ENCODE peak calls at places on chromosomes 4 and X, in eight cellular contexts. One of them, this sample, is unnamed.

GRCh38 chrX:43718081-43718480 is 62.0 kb downstream of the MAOA start:
- DNase-seq in A549: no peak
- DNase-seq in GM23338: no peak
- DNase-seq in CD4-positive, alpha-beta memory T cell: no peak
- DNase-seq in AG04449: no peak
- DNase-seq in fibroblast of the aortic adventitia: no peak
- DNase-seq in fibroblast of pulmonary artery: no peak
- DNase-seq in lower leg skin: no peak
- DNase-seq in this sample: no peak

GRCh38 chrX:136251042-136251991 is at the start of gene MAP7D3:
- DNase-seq in A549: peak; percentile 69
- DNase-seq in GM23338: peak; percentile 78
- DNase-seq in CD4-positive, alpha-beta memory T cell: peak; percentile 73
- DNase-seq in AG04449: no peak
- DNase-seq in fibroblast of the aortic adventitia: no peak
- DNase-seq in fibroblast of pulmonary artery: peak; percentile 46
- DNase-seq in lower leg skin: no peak
- DNase-seq in this sample: peak; percentile 89

GRCh38 chrX:120310861-120311631 is at the start of gene TMEM255A:
- DNase-seq in A549: peak; percentile 15
- DNase-seq in GM23338: peak; percentile 55
- DNase-seq in CD4-positive, alpha-beta memory T cell: no peak
- DNase-seq in AG04449: no peak
- DNase-seq in fibroblast of the aortic adventitia: no peak
- DNase-seq in fibroblast of pulmonary artery: no peak
- DNase-seq in lower leg skin: no peak
- DNase-seq in this sample: peak; percentile 66

GRCh38 chr4:188015025-188015778 is 19.6 kb downstream of the ZFP42 start:
- DNase-seq in A549: peak; percentile 47
- DNase-seq in GM23338: peak; percentile 75
- DNase-seq in CD4-positive, alpha-beta memory T cell: no peak
- DNase-seq in AG04449: no peak
- DNase-seq in fibroblast of the aortic adventitia: no peak
- DNase-seq in fibroblast of pulmonary artery: no peak
- DNase-seq in lower leg skin: no peak
- DNase-seq in this sample: peak; percentile 51

GRCh38 chr4:169164669-169165415 is 105.9 kb downstream of the SH3RF1 start:
- DNase-seq in A549: no peak
- DNase-seq in GM23338: no peak
- DNase-seq in CD4-positive, alpha-beta memory T cell: no peak
- DNase-seq in AG04449: peak; percentile 60
- DNase-seq in fibroblast of the aortic adventitia: peak; percentile 37
- DNase-seq in fibroblast of pulmonary artery: peak; percentile 27
- DNase-seq in lower leg skin: no peak
- DNase-seq in this sample: no peak

GRCh38 chr4:53313510-53313909 is 52.4 kb downstream of the SCFD2 start:
- DNase-seq in A549: peak; percentile 46
- DNase-seq in GM23338: peak; percentile 74
- DNase-seq in CD4-positive, alpha-beta memory T cell: no peak
- DNase-seq in AG04449: no peak
- DNase-seq in fibroblast of the aortic adventitia: peak; percentile 27
- DNase-seq in fibroblast of pulmonary artery: peak; percentile 65
- DNase-seq in lower leg skin: no peak
- DNase-seq in this sample: peak; percentile 57

GRCh38 chr4:102627831-102628523 is 126.8 kb downstream of the NFKB1 start:
- DNase-seq in A549: peak; percentile 62
- DNase-seq in GM23338: no peak
- DNase-seq in CD4-positive, alpha-beta memory T cell: no peak
- DNase-seq in AG04449: no peak
- DNase-seq in fibroblast of the aortic adventitia: peak; percentile 77
- DNase-seq in fibroblast of pulmonary artery: peak; percentile 34
- DNase-seq in lower leg skin: no peak
- DNase-seq in this sample: no peak

GRCh38 chrX:71540801-71541545 is 8.1 kb downstream of the OGT start:
- DNase-seq in A549: no peak
- DNase-seq in GM23338: no peak
- DNase-seq in CD4-positive, alpha-beta memory T cell: no peak
- DNase-seq in AG04449: no peak
- DNase-seq in fibroblast of the aortic adventitia: no peak
- DNase-seq in fibroblast of pulmonary artery: no peak
- DNase-seq in lower leg skin: no peak
- DNase-seq in this sample: no peak

GRCh38 chr4:40918330-40918729 is 168.6 kb downstream of the NSUN7 start:
- DNase-seq in A549: peak; percentile 12
- DNase-seq in GM23338: no peak
- DNase-seq in CD4-positive, alpha-beta memory T cell: no peak
- DNase-seq in AG04449: peak; percentile 56
- DNase-seq in fibroblast of the aortic adventitia: peak; percentile 91
- DNase-seq in fibroblast of pulmonary artery: peak; percentile 93
- DNase-seq in lower leg skin: peak; percentile 83
- DNase-seq in this sample: no peak

GRCh38 chr4:17273047-17273446 is 238.8 kb downstream of the QDPR start:
- DNase-seq in A549: no peak
- DNase-seq in GM23338: no peak
- DNase-seq in CD4-positive, alpha-beta memory T cell: no peak
- DNase-seq in AG04449: no peak
- DNase-seq in fibroblast of the aortic adventitia: peak; percentile 80
- DNase-seq in fibroblast of pulmonary artery: no peak
- DNase-seq in lower leg skin: no peak
- DNase-seq in this sample: no peak

GRCh38 chrX:31092970-31093638 is 21.3 kb upstream of the FTHL17 start:
- DNase-seq in A549: no peak
- DNase-seq in GM23338: no peak
- DNase-seq in CD4-positive, alpha-beta memory T cell: no peak
- DNase-seq in AG04449: no peak
- DNase-seq in fibroblast of the aortic adventitia: no peak
- DNase-seq in fibroblast of pulmonary artery: no peak
- DNase-seq in lower leg skin: no peak
- DNase-seq in this sample: no peak

GRCh38 chrX:55713635-55714034 is 3.9 kb upstream of the RRAGB start:
- DNase-seq in A549: no peak
- DNase-seq in GM23338: no peak
- DNase-seq in CD4-positive, alpha-beta memory T cell: no peak
- DNase-seq in AG04449: no peak
- DNase-seq in fibroblast of the aortic adventitia: no peak
- DNase-seq in fibroblast of pulmonary artery: no peak
- DNase-seq in lower leg skin: no peak
- DNase-seq in this sample: no peak

GRCh38 chrX:55488268-55488558 is 1.4 kb downstream of the USP51 start:
- DNase-seq in A549: no peak
- DNase-seq in GM23338: peak; percentile 35
- DNase-seq in CD4-positive, alpha-beta memory T cell: no peak
- DNase-seq in AG04449: no peak
- DNase-seq in fibroblast of the aortic adventitia: no peak
- DNase-seq in fibroblast of pulmonary artery: no peak
- DNase-seq in lower leg skin: no peak
- DNase-seq in this sample: no peak

GRCh38 chrX:22118161-22118830 is 86.2 kb downstream of the PHEX start:
- DNase-seq in A549: no peak
- DNase-seq in GM23338: peak; percentile 17
- DNase-seq in CD4-positive, alpha-beta memory T cell: no peak
- DNase-seq in AG04449: no peak
- DNase-seq in fibroblast of the aortic adventitia: no peak
- DNase-seq in fibroblast of pulmonary artery: no peak
- DNase-seq in lower leg skin: no peak
- DNase-seq in this sample: peak; percentile 16

GRCh38 chr4:105978684-105979296 is 83.5 kb downstream of the NPNT start:
- DNase-seq in A549: no peak
- DNase-seq in GM23338: no peak
- DNase-seq in CD4-positive, alpha-beta memory T cell: no peak
- DNase-seq in AG04449: peak; percentile 41
- DNase-seq in fibroblast of the aortic adventitia: peak; percentile 94
- DNase-seq in fibroblast of pulmonary artery: peak; percentile 80
- DNase-seq in lower leg skin: no peak
- DNase-seq in this sample: no peak

GRCh38 chr4:187586892-187587291 is 408.7 kb upstream of the ZFP42 start:
- DNase-seq in A549: no peak
- DNase-seq in GM23338: no peak
- DNase-seq in CD4-positive, alpha-beta memory T cell: no peak
- DNase-seq in AG04449: no peak
- DNase-seq in fibroblast of the aortic adventitia: no peak
- DNase-seq in fibroblast of pulmonary artery: no peak
- DNase-seq in lower leg skin: no peak
- DNase-seq in this sample: no peak

GRCh38 chr4:16001484-16001858 is 38.5 kb upstream of the FGFBP2 start:
- DNase-seq in A549: peak; percentile 73
- DNase-seq in GM23338: peak; percentile 88
- DNase-seq in CD4-positive, alpha-beta memory T cell: peak; percentile 43
- DNase-seq in AG04449: peak; percentile 14
- DNase-seq in fibroblast of the aortic adventitia: peak; percentile 78
- DNase-seq in fibroblast of pulmonary artery: peak; percentile 79
- DNase-seq in lower leg skin: peak; percentile 59
- DNase-seq in this sample: peak; percentile 88

GRCh38 chr4:19227701-19228100 is 1024.0 kb upstream of the SLIT2 start:
- DNase-seq in A549: no peak
- DNase-seq in GM23338: no peak
- DNase-seq in CD4-positive, alpha-beta memory T cell: no peak
- DNase-seq in AG04449: no peak
- DNase-seq in fibroblast of the aortic adventitia: no peak
- DNase-seq in fibroblast of pulmonary artery: no peak
- DNase-seq in lower leg skin: no peak
- DNase-seq in this sample: no peak

GRCh38 chrX:150766351-150767044 is 73.3 kb downstream of the MTMR1 start:
- DNase-seq in A549: peak; percentile 28
- DNase-seq in GM23338: peak; percentile 28
- DNase-seq in CD4-positive, alpha-beta memory T cell: no peak
- DNase-seq in AG04449: no peak
- DNase-seq in fibroblast of the aortic adventitia: no peak
- DNase-seq in fibroblast of pulmonary artery: no peak
- DNase-seq in lower leg skin: no peak
- DNase-seq in this sample: peak; percentile 77

GRCh38 chr4:48570646-48571220 is 80.7 kb downstream of the ZAR1 start:
- DNase-seq in A549: no peak
- DNase-seq in GM23338: no peak
- DNase-seq in CD4-positive, alpha-beta memory T cell: no peak
- DNase-seq in AG04449: peak; percentile 29
- DNase-seq in fibroblast of the aortic adventitia: peak; percentile 20
- DNase-seq in fibroblast of pulmonary artery: peak; percentile 29
- DNase-seq in lower leg skin: no peak
- DNase-seq in this sample: no peak

GRCh38 chr4:108370826-108371225 is 202.1 kb upstream of the LEF1 start:
- DNase-seq in A549: no peak
- DNase-seq in GM23338: no peak
- DNase-seq in CD4-positive, alpha-beta memory T cell: no peak
- DNase-seq in AG04449: no peak
- DNase-seq in fibroblast of the aortic adventitia: no peak
- DNase-seq in fibroblast of pulmonary artery: no peak
- DNase-seq in lower leg skin: no peak
- DNase-seq in this sample: no peak

GRCh38 chrX:42697544-42697943 is 80.4 kb downstream of the PPP1R2C start:
- DNase-seq in A549: no peak
- DNase-seq in GM23338: no peak
- DNase-seq in CD4-positive, alpha-beta memory T cell: no peak
- DNase-seq in AG04449: no peak
- DNase-seq in fibroblast of the aortic adventitia: no peak
- DNase-seq in fibroblast of pulmonary artery: no peak
- DNase-seq in lower leg skin: no peak
- DNase-seq in this sample: no peak

DNA sequence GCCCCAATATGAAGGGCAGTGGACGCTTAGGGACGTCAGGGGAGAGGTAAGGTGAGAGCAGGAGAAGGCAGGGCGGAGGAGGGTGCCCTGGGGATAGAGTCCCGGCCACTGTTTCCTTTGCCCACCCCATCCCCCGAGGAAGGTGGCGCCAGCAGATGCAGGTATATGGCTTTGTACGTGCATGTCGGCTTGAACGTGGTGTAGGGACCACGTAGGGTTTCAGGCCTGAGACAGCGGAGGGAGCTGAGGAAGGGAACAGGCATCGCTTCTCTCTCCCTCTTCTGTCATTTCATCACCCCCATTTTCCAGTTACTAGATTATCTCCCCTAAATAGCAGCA is 97.9 kb downstream of the PHKA2 start:
- DNase-seq in A549: no peak
- DNase-seq in GM23338: no peak
- DNase-seq in CD4-positive, alpha-beta memory T cell: peak; percentile 9
- DNase-seq in AG04449: no peak
- DNase-seq in fibroblast of the aortic adventitia: no peak
- DNase-seq in fibroblast of pulmonary artery: no peak
- DNase-seq in lower leg skin: no peak
- DNase-seq in this sample: peak; percentile 29
- H3K4me3 ChIP-seq in A549: peak overlapping the region; percentile 35
- H3K4me3 ChIP-seq in GM23338: peak overlapping the region; percentile 51
- H3K4me3 ChIP-seq in CD4-positive, alpha-beta memory T cell: peak overlapping the region; percentile 56
- H3K4me3 ChIP-seq in AG04449: peak overlapping the region; percentile 23
- H3K4me3 ChIP-seq in fibroblast of the aortic adventitia: peak overlapping the region; percentile 51
- H3K4me3 ChIP-seq in fibroblast of pulmonary artery: peak overlapping the region; percentile 42
- H3K4me3 ChIP-seq in lower leg skin: no peak overlapping the region
- H3K4me3 ChIP-seq in this sample: peak overlapping the region; percentile 45

GRCh38 chr4:39446842-39447573 is 11.7 kb downstream of the RPL9 start:
- DNase-seq in A549: no peak
- DNase-seq in GM23338: peak; percentile 91
- DNase-seq in CD4-positive, alpha-beta memory T cell: peak; percentile 40
- DNase-seq in AG04449: no peak
- DNase-seq in fibroblast of the aortic adventitia: peak; percentile 40
- DNase-seq in fibroblast of pulmonary artery: peak; percentile 74
- DNase-seq in lower leg skin: peak; percentile 35
- DNase-seq in this sample: peak; percentile 77
- H3K4me3 ChIP-seq in A549: no peak overlapping the region
- H3K4me3 ChIP-seq in GM23338: peak overlapping the region; percentile 75
- H3K4me3 ChIP-seq in CD4-positive, alpha-beta memory T cell: no peak overlapping the region
- H3K4me3 ChIP-seq in AG04449: peak overlapping the region; percentile 25
- H3K4me3 ChIP-seq in fibroblast of the aortic adventitia: peak overlapping the region; percentile 44
- H3K4me3 ChIP-seq in fibroblast of pulmonary artery: peak overlapping the region; percentile 43
- H3K4me3 ChIP-seq in lower leg skin: peak overlapping the region; percentile 9
- H3K4me3 ChIP-seq in this sample: peak overlapping the region; percentile 50

GRCh38 chr4:2756691-2757350 is 685 bp upstream of the TNIP2 start:
- DNase-seq in A549: no peak
- DNase-seq in GM23338: no peak
- DNase-seq in CD4-positive, alpha-beta memory T cell: no peak
- DNase-seq in AG04449: no peak
- DNase-seq in fibroblast of the aortic adventitia: no peak
- DNase-seq in fibroblast of pulmonary artery: peak; percentile 9
- DNase-seq in lower leg skin: no peak
- DNase-seq in this sample: no peak
- H3K4me3 ChIP-seq in A549: peak overlapping the region; percentile 72
- H3K4me3 ChIP-seq in GM23338: peak overlapping the region; percentile 47
- H3K4me3 ChIP-seq in CD4-positive, alpha-beta memory T cell: peak overlapping the region; percentile 45
- H3K4me3 ChIP-seq in AG04449: peak overlapping the region; percentile 47
- H3K4me3 ChIP-seq in fibroblast of the aortic adventitia: peak overlapping the region; percentile 42
- H3K4me3 ChIP-seq in fibroblast of pulmonary artery: peak overlapping the region; percentile 36
- H3K4me3 ChIP-seq in lower leg skin: no peak overlapping the region
- H3K4me3 ChIP-seq in this sample: peak overlapping the region; percentile 21

DNA sequence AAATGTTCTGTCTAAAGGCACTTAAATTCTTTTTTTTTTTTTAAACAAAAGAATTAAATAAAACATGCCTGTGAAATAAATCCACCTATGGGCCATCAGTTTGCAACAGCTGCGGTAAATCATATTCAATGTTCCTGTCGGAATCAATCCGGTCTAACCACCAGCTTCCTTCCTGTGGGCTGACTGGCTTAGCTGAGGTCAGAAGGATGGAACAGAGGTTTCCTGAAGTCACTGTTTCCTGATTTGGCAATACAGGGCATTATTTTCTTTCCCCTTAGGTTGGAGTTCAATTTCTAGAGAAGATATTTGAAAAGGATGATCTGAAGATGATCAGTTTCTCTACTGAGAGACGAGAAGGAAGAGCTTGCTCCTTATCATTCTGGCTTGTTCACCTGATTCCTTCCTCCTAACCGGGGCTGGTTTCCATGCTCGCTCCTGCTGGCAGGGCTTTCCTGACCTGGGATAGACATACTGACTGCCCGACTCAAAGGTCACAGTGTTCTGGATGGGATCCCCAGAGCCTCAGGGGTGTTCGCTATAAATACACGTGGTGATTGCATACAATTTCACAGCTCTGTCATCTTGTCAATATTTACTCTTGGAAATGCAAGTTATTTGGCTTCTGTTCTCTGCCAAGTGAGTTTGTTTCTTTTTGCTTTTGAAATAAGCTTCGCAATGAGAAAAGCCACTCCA is 21.7 kb downstream of the PDLIM3 start:
- DNase-seq in A549: no peak
- DNase-seq in GM23338: no peak
- DNase-seq in CD4-positive, alpha-beta memory T cell: peak; percentile 37
- DNase-seq in AG04449: no peak
- DNase-seq in fibroblast of the aortic adventitia: no peak
- DNase-seq in fibroblast of pulmonary artery: peak; percentile 96
- DNase-seq in lower leg skin: no peak
- DNase-seq in this sample: no peak
- H3K4me3 ChIP-seq in A549: no peak overlapping the region
- H3K4me3 ChIP-seq in GM23338: no peak overlapping the region
- H3K4me3 ChIP-seq in CD4-positive, alpha-beta memory T cell: no peak overlapping the region
- H3K4me3 ChIP-seq in AG04449: no peak overlapping the region
- H3K4me3 ChIP-seq in fibroblast of the aortic adventitia: no peak overlapping the region
- H3K4me3 ChIP-seq in fibroblast of pulmonary artery: no peak overlapping the region
- H3K4me3 ChIP-seq in lower leg skin: no peak overlapping the region
- H3K4me3 ChIP-seq in this sample: no peak overlapping the region